ENCODE peak calls at places on chromosomes 4 and X, in ten cellular contexts. B is lung; F is HFFc6; K is activated naive CD4-positive, alpha-beta T cell; O is aorta; C is NCI-H774; U is GM13977; A is naive thymus-derived CD4-positive, alpha-beta T cell; P is body of pancreas; Z is transverse colon. T is an unnamed sample.
A peak's percentile ranks its signal among the peaks of the same experiment; 100 is the strongest.

GRCh38 chr4:148795156-148795864 is 353.1 kb upstream of the NR3C2 start:
- DNase-seq in C (no peak), A (no peak), F (no peak), K (no peak), B (peak; percentile 76), P (peak; percentile 14), O (no peak), Z (no peak), U (no peak), T (no peak)

GRCh38 chr4:12488672-12489071 is 995.5 kb downstream of the RAB28 start:
- DNase-seq in F (no peak), K (no peak), A (no peak), Z (no peak), B (no peak), C (no peak), P (no peak), O (no peak), U (no peak), T (no peak)

GRCh38 chrX:14963447-14964236 is 90.4 kb downstream of the MOSPD2 start:
- DNase-seq in A (no peak), C (no peak), U (no peak), Z (no peak), P (no peak), F (peak; percentile 70), K (no peak), O (no peak), B (no peak), T (no peak)

GRCh38 chr4:1368421-1369090 is 21.5 kb downstream of the UVSSA start:
- DNase-seq in B (no peak), Z (no peak), K (no peak), F (no peak), P (peak; percentile 12), C (no peak), A (no peak), U (no peak), O (peak; percentile 76), T (no peak)

GRCh38 chrX:47241201-47242011 is 8.6 kb downstream of the USP11 start:
- DNase-seq in U (no peak), F (no peak), P (no peak), C (no peak), K (no peak), Z (no peak), B (no peak), A (no peak), O (peak; percentile 59), T (no peak)

GRCh38 chr4:108053281-108053701 is 63.6 kb downstream of the HADH start:
- DNase-seq in U (peak; percentile 67), Z (no peak), K (no peak), B (no peak), C (no peak), O (no peak), P (no peak), A (no peak), F (no peak), T (no peak)

GRCh38 chr4:154807042-154807630 is 26.1 kb downstream of the RBM46 start:
- DNase-seq in Z (no peak), A (no peak), P (no peak), C (no peak), K (no peak), U (peak; percentile 14), O (no peak), F (peak; percentile 48), B (no peak), T (peak; percentile 25)

GRCh38 chr4:7060346-7061150 is 7.3 kb downstream of the GRPEL1 start:
- DNase-seq in C (no peak), U (no peak), K (no peak), F (no peak), P (no peak), Z (no peak), O (no peak), A (no peak), B (no peak), T (no peak)

GRCh38 chr4:62528874-62529273 is 1328.7 kb downstream of the ADGRL3 start:
- DNase-seq in Z (no peak), C (no peak), K (no peak), A (no peak), O (no peak), B (no peak), P (no peak), F (no peak), U (no peak), T (no peak)

GRCh38 chrX:155949098-155949497 is 48.4 kb upstream of the IL9R start:
- DNase-seq in K (no peak), A (no peak), O (no peak), Z (no peak), U (no peak), C (no peak), F (no peak), B (no peak), P (no peak), T (no peak)

GRCh38 chrX:51336584-51336983 is 4.0 kb downstream of the NUDT10 start:
- DNase-seq in A (no peak), B (no peak), K (no peak), O (no peak), P (peak; percentile 12), F (peak; percentile 9), Z (no peak), C (no peak), U (peak; percentile 54), T (peak; percentile 25)

GRCh38 chrX:117996918-117997480 is 119.6 kb downstream of the KLHL13 start:
- DNase-seq in C (no peak), F (no peak), O (no peak), P (no peak), B (no peak), Z (no peak), U (peak; percentile 8), K (no peak), A (no peak), T (no peak)

GRCh38 chr4:52989865-52990264 is 127.7 kb downstream of the RASL11B start:
- DNase-seq in U (no peak), F (no peak), Z (no peak), P (no peak), A (no peak), O (no peak), K (no peak), C (no peak), B (no peak), T (no peak)

GRCh38 chr4:25128671-25129070 is 31.6 kb downstream of the SEPSECS start:
- DNase-seq in A (no peak), F (no peak), K (no peak), O (no peak), C (no peak), P (no peak), Z (no peak), B (no peak), U (no peak), T (no peak)

T was measured in RPMI8226.